ENCODE peak calls at places on chromosome 1, in ten cellular contexts. D is esophagus squamous epithelium, G is transverse colon, W is HCT116, I is ovary, O is right lobe of liver, L is Peyer's patch, E is HepG2, Q is stomach, C is endothelial cell of umbilical vein. J is an unnamed sample.

GRCh38 chr1:81666586-81666985 is 134.1 kb upstream of the ADGRL2 start:
- DNase-seq in C (no peak), W (no peak), Q (no peak), L (no peak), I (no peak), G (no peak), D (no peak), O (no peak), E (no peak), J (no peak)

GRCh38 chr1:201925961-201926585 is 20.3 kb downstream of the LMOD1 start:
- DNase-seq in L (no peak), Q (no peak), D (no peak), E (no peak), W (no peak), O (no peak), I (no peak), C (no peak), G (no peak), J (no peak)

GRCh38 chr1:145892486-145893087 is 6.9 kb upstream of the ANKRD35 start:
- DNase-seq in O (no peak), D (no peak), E (no peak), W (no peak), C (peak; percentile 81), L (no peak), Q (peak; percentile 79), I (no peak), G (no peak), J (peak; percentile 28)

GRCh38 chr1:30523055-30524020 is 200.0 kb downstream of the MATN1 start:
- DNase-seq in E (no peak), D (no peak), G (no peak), O (no peak), C (no peak), L (no peak), I (no peak), W (peak; percentile 24), Q (peak; percentile 5), J (no peak)

GRCh38 chr1:184930645-184931044 is 43.7 kb downstream of the NIBAN1 start:
- DNase-seq in C (no peak), W (no peak), G (no peak), I (no peak), Q (no peak), E (no peak), L (no peak), O (no peak), D (no peak), J (no peak)

GRCh38 chr1:205950280-205950679 is 7.0 kb upstream of the SLC26A9 start:
- DNase-seq in C (no peak), O (no peak), L (no peak), E (no peak), I (no peak), Q (peak; percentile 71), W (no peak), D (no peak), G (peak; percentile 10), J (peak; percentile 92)

GRCh38 chr1:169928438-169929209 is 34.9 kb upstream of the SCYL3 start:
- DNase-seq in G (no peak), C (peak; percentile 55), D (no peak), L (no peak), O (no peak), I (no peak), Q (no peak), E (peak; percentile 33), W (peak; percentile 43), J (no peak)

GRCh38 chr1:153420306-153420705 is 4.0 kb downstream of the S100A7A start:
- DNase-seq in L (no peak), D (no peak), Q (no peak), W (no peak), C (no peak), O (no peak), G (no peak), I (no peak), E (no peak), J (no peak)

GRCh38 chr1:2098301-2098698 is 48.1 kb downstream of the PRKCZ start:
- DNase-seq in D (no peak), W (no peak), I (no peak), C (no peak), E (no peak), Q (no peak), O (peak; percentile 31), G (no peak), L (no peak), J (peak; percentile 67)

GRCh38 chr1:214281030-214281901 is at the start of gene SMYD2:
- DNase-seq in L (peak; percentile 74), G (peak; percentile 80), D (no peak), O (peak; percentile 83), C (peak; percentile 56), E (peak; percentile 56), Q (peak; percentile 75), W (peak; percentile 36), I (peak; percentile 74), J (peak; percentile 83)

GRCh38 chr1:211328084-211328694 is 1.6 kb downstream of the TRAF5 start:
- DNase-seq in I (no peak), Q (no peak), O (no peak), L (no peak), C (no peak), D (no peak), W (no peak), G (no peak), E (no peak), J (no peak)

GRCh38 chr1:211326140-211326527 is 499 bp upstream of the TRAF5 start:
- DNase-seq in O (no peak), E (no peak), G (no peak), W (no peak), Q (no peak), L (no peak), D (no peak), C (peak; percentile 45), I (no peak), J (no peak)

GRCh38 chr1:211328866-211329265 is 2.2 kb downstream of the TRAF5 start:
- DNase-seq in I (no peak), O (no peak), G (no peak), Q (no peak), L (no peak), E (no peak), D (no peak), W (no peak), C (no peak), J (no peak)

GRCh38 chr1:211326528-211327340 is at the start of gene TRAF5:
- DNase-seq in L (peak; percentile 59), C (peak; percentile 40), G (peak; percentile 70), D (no peak), W (no peak), O (peak; percentile 66), I (peak; percentile 69), Q (peak; percentile 58), E (no peak), J (peak; percentile 37)

DNA sequence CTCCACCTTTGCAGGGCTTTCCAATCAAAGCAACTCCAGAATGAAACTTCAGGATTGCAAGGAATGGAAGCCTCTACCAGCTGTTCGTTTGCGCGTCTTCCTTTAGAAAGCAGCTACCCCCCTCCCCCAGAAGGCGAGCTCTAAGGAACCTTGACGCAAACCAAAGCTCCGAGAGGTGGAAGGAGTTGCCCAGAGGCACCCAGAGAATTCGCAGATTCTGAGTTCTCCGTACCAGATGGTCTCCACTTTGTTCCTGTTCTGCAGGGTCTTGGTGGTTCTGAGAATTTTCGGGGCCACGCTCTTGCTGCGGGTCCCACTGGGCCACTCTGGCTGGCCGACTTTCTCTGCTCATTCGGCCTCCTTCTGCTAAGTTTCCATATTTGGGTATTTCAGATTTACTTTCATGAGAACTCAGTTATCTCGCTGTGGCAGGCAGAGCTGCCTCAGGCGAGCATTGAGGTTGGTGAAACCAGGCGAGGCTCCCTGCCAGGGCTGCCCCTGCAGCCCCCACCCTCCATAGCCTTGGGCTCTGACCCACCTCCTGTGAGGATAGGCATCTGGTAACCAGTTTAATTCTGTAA is 798 bp downstream of the TRAF5 start:
- DNase-seq in D (no peak), W (no peak), E (no peak), Q (no peak), G (peak; percentile 61), O (no peak), C (peak; percentile 49), L (peak; percentile 65), I (peak; percentile 36), J (peak; percentile 13)
- TF ChIP-seq POLR2A in D (peak; percentile 10), W (no peak), E (no peak), Q (no peak), G (no peak), O (no peak), C (no peak), L (no peak), I (no peak), J (no peak)

DNA sequence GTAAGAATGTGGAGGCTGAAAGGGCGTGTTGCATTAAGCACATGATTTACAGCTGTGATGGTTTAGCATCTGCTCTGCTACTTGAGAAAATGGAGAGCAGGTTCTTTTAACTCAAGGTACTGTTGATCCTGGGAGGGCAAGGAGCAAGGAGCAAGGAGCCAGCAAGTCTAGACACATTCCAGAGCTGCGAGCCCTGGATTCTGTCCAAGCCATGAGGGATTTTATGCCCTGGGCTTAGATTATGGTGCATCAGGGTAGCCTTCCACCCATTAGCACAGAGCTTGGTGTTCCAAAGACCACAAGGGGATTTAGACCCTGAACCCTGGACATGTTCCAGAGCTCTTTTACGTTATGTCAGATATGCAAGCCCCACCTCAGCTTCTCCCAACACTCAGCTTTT is 2.0 kb upstream of the OR14I1 start:
- DNase-seq in D (no peak), O (no peak), W (no peak), C (no peak), E (no peak), G (no peak), I (no peak), Q (no peak), L (no peak), J (no peak)
- H3K9me3 ChIP-seq in D (no peaks in the 10 kb centered on the region), O (no peaks in the 10 kb centered on the region), W (no peaks in the 10 kb centered on the region), C (no peaks in the 10 kb centered on the region), E (no peaks in the 10 kb centered on the region), G (no peaks in the 10 kb centered on the region), I (no peaks in the 10 kb centered on the region), Q (no peaks in the 10 kb centered on the region), L (no peaks in the 10 kb centered on the region), J (no peaks in the 10 kb centered on the region)

DNA sequence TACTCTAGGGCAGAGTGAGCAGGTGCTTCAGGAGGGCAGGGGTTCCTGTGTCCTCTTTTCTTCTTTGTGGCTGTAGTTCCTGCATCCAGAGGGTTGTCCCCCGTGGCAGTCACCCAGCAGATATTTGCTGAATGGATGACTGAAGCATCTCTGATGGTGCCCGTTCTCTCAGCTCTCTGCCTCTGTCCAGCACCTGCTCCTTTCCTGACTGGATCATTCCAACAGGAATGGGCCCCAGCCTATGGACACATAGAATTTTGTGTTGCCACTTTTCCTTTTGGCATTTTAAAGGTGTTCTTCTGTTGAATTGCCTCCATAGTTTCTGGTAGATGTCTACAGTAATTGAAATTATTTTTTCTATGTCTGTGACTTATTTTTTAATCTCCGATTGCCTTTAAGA is 372.5 kb upstream of the C1orf174 start:
- DNase-seq in C (no peak), D (no peak), E (no peak), W (no peak), I (no peak), Q (no peak), O (no peak), G (no peak), L (no peak), J (no peak)
- TF ChIP-seq POLR2A in C (no peak), D (no peak), E (no peak), W (no peak), I (no peak), Q (no peak), O (no peak), G (no peak), L (no peak), J (no peak)

GRCh38 chr1:4086921-4087320 is 186.8 kb upstream of the C1orf174 start:
- DNase-seq in Q (no peak), D (no peak), I (no peak), W (no peak), G (no peak), C (no peak), L (peak; percentile 9), E (no peak), O (no peak), J (no peak)
- H3K9me3 ChIP-seq in Q (peaks cover 17% of the 10 kb centered on the region), D (peaks cover 10% of the 10 kb centered on the region), I (no peaks in the 10 kb centered on the region), W (no peaks in the 10 kb centered on the region), G (no peaks in the 10 kb centered on the region), C (peaks cover 6% of the 10 kb centered on the region), L (peaks cover 8% of the 10 kb centered on the region), E (no peaks in the 10 kb centered on the region), O (no peaks in the 10 kb centered on the region), J (no peaks in the 10 kb centered on the region)

J was measured in thyroid gland.